ENCODE peak calls at places on chromosomes 6 and 20, in six cellular contexts. I is DMS79 treated with DMSO at 0.1 percent for 48 hours; P is anterior cingulate cortex; S is CD8-positive, alpha-beta T cell; B is T-helper 1 cell; M is cardiac fibroblast. T is an unnamed sample.

GRCh38 chr20:13772529-13772928 is 12.2 kb downstream of the ESF1 start:
- DNase-seq in I (no peak), P (no peak), S (no peak), B (no peak), M (no peak), T (no peak)

GRCh38 chr20:3786665-3787639 is at the start of gene CENPB:
- DNase-seq in I (peak; percentile 53), P (peak; percentile 84), S (peak; percentile 93), B (peak; percentile 88), M (peak; percentile 88), T (peak; percentile 84)

GRCh38 chr6:95431637-95432228 is 145.6 kb upstream of the MANEA start:
- DNase-seq in I (peak; percentile 8), P (no peak), S (peak; percentile 26), B (peak; percentile 11), M (peak; percentile 62), T (no peak)

GRCh38 chr20:46123482-46124245 is 5.5 kb downstream of the CD40 start:
- DNase-seq in I (no peak), P (no peak), S (no peak), B (no peak), M (no peak), T (no peak)

GRCh38 chr20:50792708-50793574 is 1.9 kb upstream of the BCAS4 start:
- DNase-seq in I (no peak), P (peak; percentile 13), S (no peak), B (no peak), M (no peak), T (peak; percentile 19)

GRCh38 chr20:58150772-58151171 is 77.7 kb downstream of the ANKRD60 start:
- DNase-seq in I (peak; percentile 76), P (no peak), S (no peak), B (no peak), M (no peak), T (no peak)

GRCh38 chr20:23225407-23226060 is 125.1 kb upstream of the NXT1 start:
- DNase-seq in I (no peak), P (no peak), S (no peak), B (no peak), M (peak; percentile 94), T (peak; percentile 13)

GRCh38 chr6:34110610-34111009 is 35.3 kb downstream of the GRM4 start:
- DNase-seq in I (no peak), P (no peak), S (no peak), B (no peak), M (no peak), T (no peak)

GRCh38 chr6:134701301-134701700 is 248.6 kb downstream of the ALDH8A1 start:
- DNase-seq in I (peak; percentile 88), P (no peak), S (no peak), B (no peak), M (no peak), T (no peak)

GRCh38 chr6:15312500-15312899 is 66.6 kb downstream of the JARID2 start:
- DNase-seq in I (no peak), P (no peak), S (no peak), B (peak; percentile 17), M (peak; percentile 29), T (no peak)

T was measured in hippocampal formation.